ENCODE peak calls at places on chromosomes 5 and 9, in ten cellular contexts. One of them, this sample, is unnamed.
A peak's percentile ranks its signal among the peaks of the same experiment; 100 is the strongest.

GRCh38 chr9:130448035-130448624 is 3.4 kb downstream of the ASS1 start:
- DNase-seq in fibroblast of mammary gland: peak; percentile 31
- DNase-seq in T follicular helper cell: no peak
- DNase-seq in iris pigment epithelial cell: peak; percentile 24
- DNase-seq in cardiac septum: no peak
- DNase-seq in stimulated activated CD8-positive, alpha-beta memory T cell treated with anti-CD3 and anti-CD28 coated beads, Interleukin-15, amount 100 ng/mL, for 1 hour: no peak
- DNase-seq in mesendoderm: peak; percentile 78
- DNase-seq in SW 1271: no peak
- DNase-seq in stromal cell of bone marrow: no peak
- DNase-seq in right cardiac atrium: peak; percentile 24
- DNase-seq in this sample: no peak

GRCh38 chr5:11560915-11561697 is 343.1 kb downstream of the CTNND2 start:
- DNase-seq in fibroblast of mammary gland: no peak
- DNase-seq in T follicular helper cell: no peak
- DNase-seq in iris pigment epithelial cell: no peak
- DNase-seq in cardiac septum: no peak
- DNase-seq in stimulated activated CD8-positive, alpha-beta memory T cell treated with anti-CD3 and anti-CD28 coated beads, Interleukin-15, amount 100 ng/mL, for 1 hour: no peak
- DNase-seq in mesendoderm: no peak
- DNase-seq in SW 1271: no peak
- DNase-seq in stromal cell of bone marrow: no peak
- DNase-seq in right cardiac atrium: no peak
- DNase-seq in this sample: no peak

GRCh38 chr9:129623331-129623730 is 2.4 kb upstream of the C9orf50 start:
- DNase-seq in fibroblast of mammary gland: peak; percentile 70
- DNase-seq in T follicular helper cell: no peak
- DNase-seq in iris pigment epithelial cell: peak; percentile 87
- DNase-seq in cardiac septum: no peak
- DNase-seq in stimulated activated CD8-positive, alpha-beta memory T cell treated with anti-CD3 and anti-CD28 coated beads, Interleukin-15, amount 100 ng/mL, for 1 hour: no peak
- DNase-seq in mesendoderm: no peak
- DNase-seq in SW 1271: no peak
- DNase-seq in stromal cell of bone marrow: no peak
- DNase-seq in right cardiac atrium: no peak
- DNase-seq in this sample: no peak

GRCh38 chr9:133945977-133946753 is 46.0 kb downstream of the VAV2 start:
- DNase-seq in fibroblast of mammary gland: no peak
- DNase-seq in T follicular helper cell: no peak
- DNase-seq in iris pigment epithelial cell: no peak
- DNase-seq in cardiac septum: no peak
- DNase-seq in stimulated activated CD8-positive, alpha-beta memory T cell treated with anti-CD3 and anti-CD28 coated beads, Interleukin-15, amount 100 ng/mL, for 1 hour: no peak
- DNase-seq in mesendoderm: no peak
- DNase-seq in SW 1271: no peak
- DNase-seq in stromal cell of bone marrow: no peak
- DNase-seq in right cardiac atrium: no peak
- DNase-seq in this sample: peak; percentile 33

GRCh38 chr5:10655041-10655685 is 91.3 kb downstream of the ANKRD33B start:
- DNase-seq in fibroblast of mammary gland: peak; percentile 28
- DNase-seq in T follicular helper cell: no peak
- DNase-seq in iris pigment epithelial cell: no peak
- DNase-seq in cardiac septum: no peak
- DNase-seq in stimulated activated CD8-positive, alpha-beta memory T cell treated with anti-CD3 and anti-CD28 coated beads, Interleukin-15, amount 100 ng/mL, for 1 hour: no peak
- DNase-seq in mesendoderm: no peak
- DNase-seq in SW 1271: no peak
- DNase-seq in stromal cell of bone marrow: no peak
- DNase-seq in right cardiac atrium: no peak
- DNase-seq in this sample: peak; percentile 58

GRCh38 chr9:36268007-36268427 is 9.8 kb upstream of the GNE start:
- DNase-seq in fibroblast of mammary gland: peak; percentile 71
- DNase-seq in T follicular helper cell: no peak
- DNase-seq in iris pigment epithelial cell: peak; percentile 37
- DNase-seq in cardiac septum: no peak
- DNase-seq in stimulated activated CD8-positive, alpha-beta memory T cell treated with anti-CD3 and anti-CD28 coated beads, Interleukin-15, amount 100 ng/mL, for 1 hour: no peak
- DNase-seq in mesendoderm: no peak
- DNase-seq in SW 1271: no peak
- DNase-seq in stromal cell of bone marrow: peak; percentile 33
- DNase-seq in right cardiac atrium: no peak
- DNase-seq in this sample: peak; percentile 98

GRCh38 chr5:105554613-105555169 is 1992.1 kb upstream of the NUDT12 start:
- DNase-seq in fibroblast of mammary gland: no peak
- DNase-seq in T follicular helper cell: no peak
- DNase-seq in iris pigment epithelial cell: no peak
- DNase-seq in cardiac septum: no peak
- DNase-seq in stimulated activated CD8-positive, alpha-beta memory T cell treated with anti-CD3 and anti-CD28 coated beads, Interleukin-15, amount 100 ng/mL, for 1 hour: no peak
- DNase-seq in mesendoderm: peak; percentile 71
- DNase-seq in SW 1271: no peak
- DNase-seq in stromal cell of bone marrow: no peak
- DNase-seq in right cardiac atrium: no peak
- DNase-seq in this sample: no peak

GRCh38 chr9:129402341-129402739 is 218.6 kb downstream of the C9orf50 start:
- DNase-seq in fibroblast of mammary gland: no peak
- DNase-seq in T follicular helper cell: no peak
- DNase-seq in iris pigment epithelial cell: no peak
- DNase-seq in cardiac septum: no peak
- DNase-seq in stimulated activated CD8-positive, alpha-beta memory T cell treated with anti-CD3 and anti-CD28 coated beads, Interleukin-15, amount 100 ng/mL, for 1 hour: no peak
- DNase-seq in mesendoderm: peak; percentile 68
- DNase-seq in SW 1271: no peak
- DNase-seq in stromal cell of bone marrow: no peak
- DNase-seq in right cardiac atrium: peak; percentile 71
- DNase-seq in this sample: no peak

GRCh38 chr9:127783111-127783621 is 2.7 kb upstream of the CDK9 start:
- DNase-seq in fibroblast of mammary gland: no peak
- DNase-seq in T follicular helper cell: peak; percentile 42
- DNase-seq in iris pigment epithelial cell: no peak
- DNase-seq in cardiac septum: peak; percentile 89
- DNase-seq in stimulated activated CD8-positive, alpha-beta memory T cell treated with anti-CD3 and anti-CD28 coated beads, Interleukin-15, amount 100 ng/mL, for 1 hour: peak; percentile 50
- DNase-seq in mesendoderm: no peak
- DNase-seq in SW 1271: no peak
- DNase-seq in stromal cell of bone marrow: no peak
- DNase-seq in right cardiac atrium: peak; percentile 80
- DNase-seq in this sample: no peak

GRCh38 chr9:20784196-20784595 is 100.1 kb downstream of the FOCAD start:
- DNase-seq in fibroblast of mammary gland: no peak
- DNase-seq in T follicular helper cell: no peak
- DNase-seq in iris pigment epithelial cell: no peak
- DNase-seq in cardiac septum: no peak
- DNase-seq in stimulated activated CD8-positive, alpha-beta memory T cell treated with anti-CD3 and anti-CD28 coated beads, Interleukin-15, amount 100 ng/mL, for 1 hour: no peak
- DNase-seq in mesendoderm: no peak
- DNase-seq in SW 1271: no peak
- DNase-seq in stromal cell of bone marrow: no peak
- DNase-seq in right cardiac atrium: no peak
- DNase-seq in this sample: no peak

GRCh38 chr9:109307380-109308240 is 13.2 kb downstream of the EPB41L4B start:
- DNase-seq in fibroblast of mammary gland: no peak
- DNase-seq in T follicular helper cell: no peak
- DNase-seq in iris pigment epithelial cell: no peak
- DNase-seq in cardiac septum: no peak
- DNase-seq in stimulated activated CD8-positive, alpha-beta memory T cell treated with anti-CD3 and anti-CD28 coated beads, Interleukin-15, amount 100 ng/mL, for 1 hour: no peak
- DNase-seq in mesendoderm: no peak
- DNase-seq in SW 1271: no peak
- DNase-seq in stromal cell of bone marrow: no peak
- DNase-seq in right cardiac atrium: no peak
- DNase-seq in this sample: peak; percentile 50

GRCh38 chr9:121242955-121243346 is 25.0 kb upstream of the GSN start:
- DNase-seq in fibroblast of mammary gland: peak; percentile 15
- DNase-seq in T follicular helper cell: no peak
- DNase-seq in iris pigment epithelial cell: no peak
- DNase-seq in cardiac septum: no peak
- DNase-seq in stimulated activated CD8-positive, alpha-beta memory T cell treated with anti-CD3 and anti-CD28 coated beads, Interleukin-15, amount 100 ng/mL, for 1 hour: no peak
- DNase-seq in mesendoderm: no peak
- DNase-seq in SW 1271: no peak
- DNase-seq in stromal cell of bone marrow: no peak
- DNase-seq in right cardiac atrium: no peak
- DNase-seq in this sample: no peak

GRCh38 chr5:157892974-157893373 is 34.0 kb upstream of the CLINT1 start:
- DNase-seq in fibroblast of mammary gland: no peak
- DNase-seq in T follicular helper cell: no peak
- DNase-seq in iris pigment epithelial cell: no peak
- DNase-seq in cardiac septum: no peak
- DNase-seq in stimulated activated CD8-positive, alpha-beta memory T cell treated with anti-CD3 and anti-CD28 coated beads, Interleukin-15, amount 100 ng/mL, for 1 hour: no peak
- DNase-seq in mesendoderm: no peak
- DNase-seq in SW 1271: no peak
- DNase-seq in stromal cell of bone marrow: no peak
- DNase-seq in right cardiac atrium: no peak
- DNase-seq in this sample: no peak

GRCh38 chr9:38066167-38066906 is 2.7 kb downstream of the SHB start:
- DNase-seq in fibroblast of mammary gland: no peak
- DNase-seq in T follicular helper cell: no peak
- DNase-seq in iris pigment epithelial cell: no peak
- DNase-seq in cardiac septum: no peak
- DNase-seq in stimulated activated CD8-positive, alpha-beta memory T cell treated with anti-CD3 and anti-CD28 coated beads, Interleukin-15, amount 100 ng/mL, for 1 hour: no peak
- DNase-seq in mesendoderm: peak; percentile 72
- DNase-seq in SW 1271: no peak
- DNase-seq in stromal cell of bone marrow: no peak
- DNase-seq in right cardiac atrium: no peak
- DNase-seq in this sample: no peak

GRCh38 chr9:124774131-124774978 is 2.6 kb upstream of the OLFML2A start:
- DNase-seq in fibroblast of mammary gland: peak; percentile 76
- DNase-seq in T follicular helper cell: peak; percentile 74
- DNase-seq in iris pigment epithelial cell: peak; percentile 63
- DNase-seq in cardiac septum: no peak
- DNase-seq in stimulated activated CD8-positive, alpha-beta memory T cell treated with anti-CD3 and anti-CD28 coated beads, Interleukin-15, amount 100 ng/mL, for 1 hour: peak; percentile 75
- DNase-seq in mesendoderm: peak; percentile 88
- DNase-seq in SW 1271: no peak
- DNase-seq in stromal cell of bone marrow: peak; percentile 57
- DNase-seq in right cardiac atrium: peak; percentile 93
- DNase-seq in this sample: peak; percentile 45

GRCh38 chr5:148966348-148966747 is 96.5 kb downstream of the SH3TC2 start:
- DNase-seq in fibroblast of mammary gland: no peak
- DNase-seq in T follicular helper cell: no peak
- DNase-seq in iris pigment epithelial cell: no peak
- DNase-seq in cardiac septum: no peak
- DNase-seq in stimulated activated CD8-positive, alpha-beta memory T cell treated with anti-CD3 and anti-CD28 coated beads, Interleukin-15, amount 100 ng/mL, for 1 hour: no peak
- DNase-seq in mesendoderm: no peak
- DNase-seq in SW 1271: no peak
- DNase-seq in stromal cell of bone marrow: no peak
- DNase-seq in right cardiac atrium: no peak
- DNase-seq in this sample: no peak

GRCh38 chr5:69129413-69129812 is 35.6 kb downstream of the SLC30A5 start:
- DNase-seq in fibroblast of mammary gland: peak; percentile 92
- DNase-seq in T follicular helper cell: no peak
- DNase-seq in iris pigment epithelial cell: peak; percentile 89
- DNase-seq in cardiac septum: no peak
- DNase-seq in stimulated activated CD8-positive, alpha-beta memory T cell treated with anti-CD3 and anti-CD28 coated beads, Interleukin-15, amount 100 ng/mL, for 1 hour: no peak
- DNase-seq in mesendoderm: no peak
- DNase-seq in SW 1271: no peak
- DNase-seq in stromal cell of bone marrow: peak; percentile 34
- DNase-seq in right cardiac atrium: no peak
- DNase-seq in this sample: peak; percentile 59

GRCh38 chr5:104400941-104401340 is 838.4 kb upstream of the NUDT12 start:
- DNase-seq in fibroblast of mammary gland: no peak
- DNase-seq in T follicular helper cell: no peak
- DNase-seq in iris pigment epithelial cell: no peak
- DNase-seq in cardiac septum: no peak
- DNase-seq in stimulated activated CD8-positive, alpha-beta memory T cell treated with anti-CD3 and anti-CD28 coated beads, Interleukin-15, amount 100 ng/mL, for 1 hour: no peak
- DNase-seq in mesendoderm: no peak
- DNase-seq in SW 1271: no peak
- DNase-seq in stromal cell of bone marrow: no peak
- DNase-seq in right cardiac atrium: no peak
- DNase-seq in this sample: no peak

GRCh38 chr5:160311491-160312138 is 749 bp downstream of the CCNJL start:
- DNase-seq in fibroblast of mammary gland: no peak
- DNase-seq in T follicular helper cell: no peak
- DNase-seq in iris pigment epithelial cell: peak; percentile 40
- DNase-seq in cardiac septum: no peak
- DNase-seq in stimulated activated CD8-positive, alpha-beta memory T cell treated with anti-CD3 and anti-CD28 coated beads, Interleukin-15, amount 100 ng/mL, for 1 hour: no peak
- DNase-seq in mesendoderm: peak; percentile 28
- DNase-seq in SW 1271: peak; percentile 17
- DNase-seq in stromal cell of bone marrow: no peak
- DNase-seq in right cardiac atrium: peak; percentile 74
- DNase-seq in this sample: no peak

GRCh38 chr5:26121343-26121742 is 917.0 kb downstream of the CDH9 start:
- DNase-seq in fibroblast of mammary gland: no peak
- DNase-seq in T follicular helper cell: no peak
- DNase-seq in iris pigment epithelial cell: no peak
- DNase-seq in cardiac septum: no peak
- DNase-seq in stimulated activated CD8-positive, alpha-beta memory T cell treated with anti-CD3 and anti-CD28 coated beads, Interleukin-15, amount 100 ng/mL, for 1 hour: no peak
- DNase-seq in mesendoderm: peak; percentile 45
- DNase-seq in SW 1271: no peak
- DNase-seq in stromal cell of bone marrow: no peak
- DNase-seq in right cardiac atrium: no peak
- DNase-seq in this sample: no peak

GRCh38 chr5:96146675-96147074 is 185.0 kb upstream of the ELL2 start:
- DNase-seq in fibroblast of mammary gland: peak; percentile 92
- DNase-seq in T follicular helper cell: no peak
- DNase-seq in iris pigment epithelial cell: peak; percentile 79
- DNase-seq in cardiac septum: no peak
- DNase-seq in stimulated activated CD8-positive, alpha-beta memory T cell treated with anti-CD3 and anti-CD28 coated beads, Interleukin-15, amount 100 ng/mL, for 1 hour: no peak
- DNase-seq in mesendoderm: peak; percentile 49
- DNase-seq in SW 1271: no peak
- DNase-seq in stromal cell of bone marrow: peak; percentile 76
- DNase-seq in right cardiac atrium: no peak
- DNase-seq in this sample: peak; percentile 78

GRCh38 chr5:10866913-10867312 is 105.9 kb upstream of the DAP start:
- DNase-seq in fibroblast of mammary gland: no peak
- DNase-seq in T follicular helper cell: no peak
- DNase-seq in iris pigment epithelial cell: no peak
- DNase-seq in cardiac septum: no peak
- DNase-seq in stimulated activated CD8-positive, alpha-beta memory T cell treated with anti-CD3 and anti-CD28 coated beads, Interleukin-15, amount 100 ng/mL, for 1 hour: no peak
- DNase-seq in mesendoderm: peak; percentile 63
- DNase-seq in SW 1271: no peak
- DNase-seq in stromal cell of bone marrow: no peak
- DNase-seq in right cardiac atrium: no peak
- DNase-seq in this sample: no peak

This sample was measured in renal cortical epithelial cell.